ENCODE peak calls at places on chromosome 13, in eight cellular contexts. R is stomach; J is CD8-positive, alpha-beta T cell; P is lung; C is psoas muscle; E is adrenal gland; Q is endodermal cell; F is HCT116. B is an unnamed sample. For H3K4me1, the result is how much of the 10 kb centered on the place peaks cover.

GRCh38 chr13:24251525-24251924 is 57.9 kb upstream of the C1QTNF9 start:
- DNase-seq in R (no peak), J (peak), P (no peak), C (no peak), E (no peak), Q (no peak), F (no peak), B (no peak)

GRCh38 chr13:31110617-31111016 is 51.1 kb downstream of the HSPH1 start:
- DNase-seq in R (no peak), J (no peak), P (no peak), C (no peak), E (no peak), Q (no peak), F (no peak), B (no peak)

GRCh38 chr13:81487151-81487550 is 1146.2 kb upstream of the SPRY2 start:
- DNase-seq in R (no peak), J (no peak), P (no peak), C (no peak), E (no peak), Q (peak), F (peak), B (peak)

GRCh38 chr13:46288570-46289259 is 77.0 kb downstream of the LRRC63 start:
- DNase-seq in R (no peak), J (no peak), P (no peak), C (no peak), E (no peak), Q (no peak), F (peak), B (peak)

GRCh38 chr13:46031581-46032263 is 20.8 kb downstream of the ZC3H13 start:
- DNase-seq in R (no peak), J (no peak), P (no peak), C (no peak), E (no peak), Q (no peak), F (no peak), B (no peak)

GRCh38 chr13:106375085-106375484 is 160.4 kb downstream of the EFNB2 start:
- DNase-seq in R (no peak), J (no peak), P (no peak), C (no peak), E (no peak), Q (no peak), F (no peak), B (no peak)

GRCh38 chr13:87166348-87166747 is 504.8 kb upstream of the SLITRK5 start:
- DNase-seq in R (no peak), J (no peak), P (no peak), C (no peak), E (no peak), Q (no peak), F (no peak), B (no peak)

GRCh38 chr13:66831317-66831716 is 398.8 kb downstream of the PCDH9 start:
- DNase-seq in R (no peak), J (no peak), P (no peak), C (no peak), E (no peak), Q (no peak), F (no peak), B (no peak)

GRCh38 chr13:60016229-60016628 is 147.5 kb downstream of the DIAPH3 start:
- DNase-seq in R (no peak), J (no peak), P (no peak), C (no peak), E (no peak), Q (no peak), F (no peak), B (no peak)

GRCh38 chr13:29943301-29944085 is 93.1 kb upstream of the UBL3 start:
- DNase-seq in R (no peak), J (no peak), P (no peak), C (no peak), E (no peak), Q (no peak), F (no peak), B (no peak)

GRCh38 chr13:114044486-114044885 is 70.6 kb upstream of the C13orf46 start:
- DNase-seq in R (no peak), J (no peak), P (no peak), C (no peak), E (no peak), Q (no peak), F (no peak), B (no peak)

GRCh38 chr13:55359067-55359466 is 1781.7 kb upstream of the PRR20A start:
- DNase-seq in R (no peak), J (no peak), P (no peak), C (no peak), E (no peak), Q (no peak), F (no peak), B (no peak)

GRCh38 chr13:47135800-47136658 is 239.2 kb upstream of the HTR2A start:
- DNase-seq in R (no peak), J (no peak), P (no peak), C (no peak), E (no peak), Q (no peak), F (no peak), B (no peak)

GRCh38 chr13:114105351-114106225 is 26.8 kb downstream of the RASA3 start:
- DNase-seq in R (no peak), J (no peak), P (no peak), C (peak), E (no peak), Q (peak), F (no peak), B (no peak)

DNA sequence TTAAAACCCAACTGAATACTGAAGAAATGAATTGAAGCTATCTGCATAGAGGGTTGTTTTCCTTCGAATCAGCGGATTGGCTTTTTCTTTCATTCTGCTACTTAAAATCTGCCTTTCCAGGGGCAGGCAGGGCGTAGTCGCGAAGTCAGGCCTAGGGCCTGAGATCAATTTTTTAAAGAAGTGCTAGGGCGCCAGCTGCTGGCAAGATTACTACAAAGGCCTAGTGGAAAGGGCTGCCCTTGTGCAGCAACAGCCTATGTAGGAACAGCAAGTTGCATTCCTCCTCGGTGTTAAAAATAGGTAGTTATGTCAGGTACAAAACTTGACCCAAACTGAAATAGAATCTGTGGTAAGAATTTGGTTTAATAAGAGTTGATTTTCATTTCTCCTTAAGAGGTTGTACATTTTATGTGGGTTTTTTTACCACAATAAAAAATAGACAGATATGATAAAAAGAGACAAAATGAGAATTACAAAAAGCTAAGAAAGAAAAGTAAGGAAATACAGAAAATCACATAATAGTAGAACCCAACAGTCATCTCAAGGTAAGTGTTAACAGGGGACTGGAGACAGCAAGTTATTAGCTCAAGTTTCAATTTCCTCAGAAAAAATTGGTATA is 9.5 kb upstream of the URAD start:
- DNase-seq in R (peak), J (peak), P (no peak), C (no peak), E (no peak), Q (peak), F (peak), B (peak)
- TF ChIP-seq CTCF in R (no peak), J (no peak), P (no peak), C (no peak), E (no peak), Q (peak), F (peak), B (peak)

DNA sequence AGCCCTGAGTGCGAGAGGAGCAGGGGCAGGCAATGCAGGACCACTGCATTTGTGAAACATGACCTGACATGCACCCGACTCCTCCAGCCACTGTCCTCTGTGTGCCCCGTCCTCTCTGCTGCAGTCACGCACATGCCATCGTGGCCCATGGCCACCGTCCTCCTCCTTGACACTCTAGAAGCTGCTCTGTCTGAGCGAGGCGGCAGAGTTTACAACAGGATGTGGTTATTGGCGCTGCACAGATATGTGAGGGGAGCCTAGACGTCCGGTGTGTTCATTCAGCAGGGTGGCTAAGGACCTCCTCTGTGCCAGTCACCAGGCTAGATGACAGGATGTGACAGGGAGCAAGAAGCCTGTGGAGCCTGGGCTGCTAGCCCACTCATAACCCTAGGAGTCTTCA is 277.8 kb downstream of the FOXO1 start:
- DNase-seq in R (peak), J (peak), P (no peak), C (no peak), E (no peak), Q (no peak), F (no peak), B (no peak)
- H3K4me1 ChIP-seq in R (under half), J (under half), P (under half), C (under half), E (under half), Q (under half), F (under half), B (under half)

GRCh38 chr13:19961484-19961883 is 3.0 kb downstream of the ZMYM2 start:
- DNase-seq in R (no peak), J (no peak), P (no peak), C (no peak), E (no peak), Q (no peak), F (no peak), B (no peak)

GRCh38 chr13:19958119-19959111 is at the start of gene ZMYM2:
- DNase-seq in R (peak), J (peak), P (peak), C (peak), E (peak), Q (peak), F (peak), B (peak)

GRCh38 chr13:19960673-19961015 is 2.1 kb downstream of the ZMYM2 start:
- DNase-seq in R (no peak), J (no peak), P (no peak), C (no peak), E (no peak), Q (no peak), F (no peak), B (no peak)

GRCh38 chr13:19959141-19959830 is 759 bp downstream of the ZMYM2 start:
- DNase-seq in R (peak), J (peak), P (peak), C (peak), E (peak), Q (peak), F (peak), B (peak)

DNA sequence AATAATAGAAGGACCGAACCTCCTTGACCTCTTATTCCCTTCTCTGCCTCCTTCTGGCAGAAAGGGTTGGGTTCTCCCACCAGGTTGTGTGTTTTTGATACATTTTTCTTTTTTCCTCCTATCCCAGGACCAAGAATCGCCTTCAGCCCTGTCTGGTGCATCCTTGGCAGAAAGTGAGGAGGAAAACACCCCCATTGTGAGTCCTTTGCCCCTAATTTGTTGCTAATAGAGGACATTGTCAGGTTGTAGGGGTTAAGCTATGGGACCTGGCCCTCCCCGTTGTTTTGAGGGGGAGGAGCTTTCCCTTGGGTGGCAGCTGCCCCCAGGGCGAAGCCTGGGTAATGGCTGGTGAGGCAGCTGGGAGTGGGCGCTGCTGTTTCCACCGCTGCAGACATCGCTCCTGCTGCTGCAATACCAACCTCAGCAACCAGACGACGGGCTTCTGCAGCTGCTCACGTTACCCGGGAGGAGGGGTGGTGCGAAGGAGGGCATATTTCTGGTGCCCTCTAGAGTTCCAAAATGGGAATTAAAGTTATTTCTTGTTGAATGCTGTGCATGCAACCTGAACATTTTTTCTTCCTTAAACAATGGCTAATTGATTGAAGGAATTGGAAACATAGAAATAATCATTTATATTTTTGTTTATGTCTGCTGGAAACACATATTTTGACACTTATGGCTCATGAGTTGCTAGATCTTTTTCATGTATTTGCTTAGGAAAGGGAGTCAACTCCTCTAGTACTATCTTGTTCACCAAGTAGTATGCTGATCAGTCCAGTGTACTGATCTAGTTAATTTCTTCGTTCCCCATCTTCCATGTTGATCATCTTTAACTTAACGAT is 1.5 kb downstream of the ZMYM2 start:
- DNase-seq in R (peak), J (peak), P (peak), C (peak), E (peak), Q (peak), F (peak), B (peak)
- TF ChIP-seq CTCF in R (peak), J (peak), P (peak), C (peak), E (peak), Q (peak), F (peak), B (peak)

GRCh38 chr13:110347535-110348308 is 40.6 kb downstream of the COL4A2 start:
- DNase-seq in R (no peak), J (no peak), P (no peak), C (peak), E (peak), Q (no peak), F (peak), B (no peak)
- H3K4me1 ChIP-seq in R (under half), J (under half), P (under half), C (under half), E (under half), Q (under half), F (under half), B (under half)

GRCh38 chr13:38530492-38530891 is 156.4 kb upstream of the FREM2 start:
- DNase-seq in R (no peak), J (no peak), P (no peak), C (no peak), E (no peak), Q (no peak), F (no peak), B (no peak)
- TF ChIP-seq CTCF in R (no peak), J (no peak), P (no peak), C (peak), E (peak), Q (peak), F (no peak), B (peak)

B was measured in neural progenitor cell.